ENCODE peak calls at places on chromosomes 16 and 17, in six cellular contexts. W is foreskin keratinocyte, G is PC-3, Q is substantia nigra, T is heart right ventricle, M is suprapubic skin. I is an unnamed sample.
A peak's percentile ranks its signal among the peaks of the same experiment; 100 is the strongest.

GRCh38 chr17:80952291-80952690 is 39.4 kb upstream of the CHMP6 start:
- DNase-seq in W (no peak), T (no peak), M (no peak), Q (no peak), G (no peak), I (no peak)

GRCh38 chr17:63120406-63120805 is 154.4 kb downstream of the TANC2 start:
- DNase-seq in G (peak; percentile 60), W (no peak), M (no peak), Q (no peak), T (no peak), I (no peak)

GRCh38 chr17:9880582-9880999 is 24.5 kb downstream of the RCVRN start:
- DNase-seq in Q (no peak), M (no peak), W (peak; percentile 76), T (no peak), G (peak; percentile 83), I (peak; percentile 79)

GRCh38 chr17:61926831-61927210 is 961 bp downstream of the INTS2 start:
- DNase-seq in T (no peak), Q (no peak), G (no peak), M (no peak), W (no peak), I (no peak)

GRCh38 chr17:81483085-81483861 is 29.3 kb downstream of the ACTG1 start:
- DNase-seq in T (peak; percentile 68), W (no peak), M (no peak), G (no peak), Q (no peak), I (no peak)

GRCh38 chr17:62808576-62808970 is 459 bp upstream of the MARCHF10 start:
- DNase-seq in M (no peak), W (no peak), T (no peak), G (no peak), Q (no peak), I (no peak)

GRCh38 chr17:58538801-58539410 is 24.5 kb upstream of the MTMR4 start:
- DNase-seq in M (no peak), W (no peak), Q (no peak), T (no peak), G (no peak), I (no peak)

GRCh38 chr17:47708864-47709541 is 15.0 kb downstream of the TBKBP1 start:
- DNase-seq in T (peak; percentile 66), M (no peak), Q (no peak), G (peak; percentile 53), W (no peak), I (no peak)

DNA sequence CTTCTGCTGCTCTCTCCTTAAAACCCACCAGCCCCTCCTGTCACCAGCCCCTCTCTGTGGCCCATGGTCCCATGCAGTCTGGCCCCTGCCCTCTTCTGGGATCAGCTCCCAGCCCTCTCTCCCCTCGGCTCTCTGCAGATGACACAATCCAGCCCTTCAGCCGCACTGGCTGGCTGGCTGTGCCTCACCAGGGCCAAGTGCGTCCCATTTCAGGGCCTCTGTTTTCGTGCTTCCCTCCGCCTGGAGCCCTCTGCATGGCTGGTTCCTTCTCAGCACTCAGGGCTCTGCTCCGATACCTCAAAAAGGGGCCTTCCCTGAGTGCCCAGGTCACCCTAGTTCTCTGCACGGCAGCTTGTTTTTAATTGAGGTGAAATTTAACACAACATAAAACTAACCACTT is 124.3 kb downstream of the SOCS1 start:
- DNase-seq in M (no peak), W (no peak), Q (no peak), G (no peak), T (peak; percentile 50), I (no peak)
- H3K27ac ChIP-seq in M (no peak overlapping the region), W (no peak overlapping the region), Q (no peak overlapping the region), G (no peak overlapping the region), T (no peak overlapping the region), I (no peak overlapping the region)

GRCh38 chr16:27244363-27244755 is 24.2 kb downstream of the NSMCE1 start:
- DNase-seq in T (no peak), Q (no peak), M (no peak), G (no peak), W (no peak), I (no peak)
- H3K27ac ChIP-seq in T (peak overlapping the region; percentile 84), Q (peak overlapping the region; percentile 64), M (peak overlapping the region; percentile 49), G (no peak overlapping the region), W (no peak overlapping the region), I (no peak overlapping the region)

GRCh38 chr17:76452102-76452645 is 778 bp downstream of the UBE2O start:
- DNase-seq in T (no peak), W (no peak), Q (no peak), G (peak; percentile 32), M (no peak), I (no peak)
- H3K27ac ChIP-seq in T (peak overlapping the region; percentile 90), W (peak overlapping the region; percentile 73), Q (peak overlapping the region; percentile 58), G (no peak overlapping the region), M (no peak overlapping the region), I (no peak overlapping the region)

GRCh38 chr17:16953841-16954240 is 18.1 kb downstream of the TNFRSF13B start:
- DNase-seq in Q (no peak), G (no peak), M (peak; percentile 65), T (no peak), W (no peak), I (no peak)

GRCh38 chr17:16950488-16950887 is 21.4 kb downstream of the TNFRSF13B start:
- DNase-seq in T (no peak), Q (no peak), G (no peak), M (peak; percentile 41), W (no peak), I (no peak)

GRCh38 chr17:16953347-16953746 is 18.6 kb downstream of the TNFRSF13B start:
- DNase-seq in Q (no peak), W (no peak), M (peak; percentile 34), T (no peak), G (no peak), I (no peak)

GRCh38 chr17:16952401-16952800 is 19.5 kb downstream of the TNFRSF13B start:
- DNase-seq in M (peak; percentile 45), G (no peak), T (no peak), W (no peak), Q (no peak), I (no peak)

DNA sequence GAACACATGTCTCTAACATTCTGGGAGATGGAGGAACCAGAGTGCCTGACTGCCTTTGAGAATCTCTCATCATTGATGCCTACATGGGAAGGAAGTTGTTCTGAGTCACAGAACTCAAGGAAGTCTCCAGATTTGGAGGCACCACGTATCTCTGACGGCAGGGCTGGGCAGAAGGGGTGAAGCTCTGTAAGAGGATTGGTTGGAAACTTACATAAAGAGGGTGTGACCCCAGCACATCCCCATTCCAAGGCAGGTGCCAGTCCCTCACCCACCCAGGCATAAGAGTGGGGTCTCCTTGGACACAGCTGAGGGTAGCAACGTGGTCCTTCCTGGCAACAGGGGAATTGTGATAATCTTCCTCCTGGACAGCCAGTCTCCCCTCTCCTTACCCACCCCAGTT is 17.4 kb downstream of the TNFRSF13B start:
- DNase-seq in M (peak; percentile 26), Q (no peak), G (no peak), W (no peak), T (no peak), I (no peak)
- H3K27ac ChIP-seq in M (no peak overlapping the region), Q (peak overlapping the region; percentile 43), G (no peak overlapping the region), W (no peak overlapping the region), T (no peak overlapping the region), I (no peak overlapping the region)

GRCh38 chr17:22265807-22266206 is 573.5 kb downstream of the KCNJ18 start:
- DNase-seq in Q (no peak), W (no peak), G (no peak), M (peak; percentile 29), T (no peak), I (no peak)

GRCh38 chr17:22267019-22267418 is 574.7 kb downstream of the KCNJ18 start:
- DNase-seq in W (no peak), G (no peak), T (no peak), Q (no peak), M (peak; percentile 49), I (no peak)

GRCh38 chr17:22268214-22268911 is 576.0 kb downstream of the KCNJ18 start:
- DNase-seq in Q (no peak), G (no peak), M (peak; percentile 31), T (no peak), W (no peak), I (no peak)

GRCh38 chr17:22268912-22269220 is 576.5 kb downstream of the KCNJ18 start:
- DNase-seq in M (peak; percentile 49), Q (no peak), T (no peak), G (no peak), W (no peak), I (no peak)

DNA sequence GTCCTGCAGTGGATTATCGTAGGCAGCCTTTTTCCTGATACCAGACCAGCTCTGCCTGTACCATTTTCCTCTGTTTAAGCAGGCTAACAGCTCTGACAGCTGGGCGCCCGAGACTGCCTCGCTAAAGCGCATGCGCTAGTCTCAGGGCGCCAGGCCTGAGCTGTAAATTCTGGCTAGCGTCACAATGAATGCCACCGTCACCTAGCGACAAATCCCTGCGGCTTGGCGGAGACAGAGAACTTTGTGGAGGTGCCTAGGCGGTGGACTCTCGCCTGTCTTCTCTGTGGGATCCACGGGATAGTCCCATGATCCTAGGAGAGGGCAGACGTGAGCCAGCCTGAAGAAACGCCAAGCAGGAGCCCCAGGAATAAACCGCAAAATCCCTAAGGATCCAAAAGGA is 573.9 kb downstream of the KCNJ18 start:
- DNase-seq in M (peak; percentile 28), T (no peak), G (no peak), Q (no peak), W (no peak), I (no peak)
- H3K27ac ChIP-seq in M (no peak overlapping the region), T (no peak overlapping the region), G (no peak overlapping the region), Q (no peak overlapping the region), W (no peak overlapping the region), I (no peak overlapping the region)

DNA sequence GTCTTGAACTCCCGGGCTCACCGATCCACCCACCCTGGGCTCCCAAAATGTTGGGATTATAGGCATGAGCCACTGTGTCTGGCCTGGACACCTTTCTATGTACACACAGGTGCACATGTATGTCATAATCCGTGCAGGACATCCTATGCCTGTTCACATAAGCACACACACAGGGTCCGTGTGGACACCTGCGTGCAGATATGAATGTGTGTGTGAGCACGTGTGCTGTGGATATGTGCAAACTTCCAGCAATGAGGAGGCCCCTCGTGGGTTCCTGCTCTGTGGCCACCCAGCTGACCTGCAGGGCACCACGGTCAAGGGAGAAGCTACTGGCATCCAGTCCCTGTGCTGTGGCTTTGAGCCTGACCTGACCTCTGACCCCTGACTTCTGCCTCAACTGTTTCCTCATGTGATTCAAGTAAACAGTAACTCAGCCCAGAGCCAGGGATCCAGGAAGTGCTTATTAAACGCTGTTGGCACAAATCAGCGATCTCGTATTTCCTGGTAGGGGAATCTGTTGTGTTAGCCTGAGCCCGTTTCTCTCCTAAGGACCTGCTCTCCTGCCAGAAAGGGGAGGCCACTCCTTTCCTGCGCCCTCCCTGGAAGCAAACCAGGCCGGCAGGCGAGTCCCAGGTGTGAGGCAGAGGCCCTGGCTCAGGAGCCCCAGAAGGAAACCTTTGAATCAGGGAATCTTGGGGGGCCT is 6.5 kb downstream of the CPNE7 start:
- DNase-seq in M (no peak), Q (no peak), W (no peak), T (no peak), G (peak; percentile 51), I (no peak)
- H3K27ac ChIP-seq in M (no peak overlapping the region), Q (no peak overlapping the region), W (no peak overlapping the region), T (no peak overlapping the region), G (peak overlapping the region; percentile 39), I (peak overlapping the region; percentile 44)

GRCh38 chr17:8654822-8655221 is 24.3 kb upstream of the MYH10 start:
- DNase-seq in Q (no peak), G (no peak), M (no peak), W (no peak), T (no peak), I (no peak)
- H3K27ac ChIP-seq in Q (no peak overlapping the region), G (no peak overlapping the region), M (no peak overlapping the region), W (no peak overlapping the region), T (no peak overlapping the region), I (no peak overlapping the region)

GRCh38 chr16:88800277-88800592 is 3.4 kb upstream of the CDT1 start:
- DNase-seq in W (no peak), G (no peak), T (no peak), M (no peak), Q (no peak), I (no peak)
- H3K27ac ChIP-seq in W (no peak overlapping the region), G (no peak overlapping the region), T (no peak overlapping the region), M (no peak overlapping the region), Q (no peak overlapping the region), I (no peak overlapping the region)

I was measured in epithelial cell of prostate.